ENCODE peak calls at places on chromosomes 12 and 14, in eight cellular contexts. R, F, U, J, B, W, I and Q are unnamed samples.

GRCh38 chr12:89179983-89180382 is 172.3 kb downstream of the DUSP6 start:
- DNase-seq in B (peak; percentile 82), J (no peak), R (peak; percentile 87), W (no peak), I (no peak), U (no peak), F (no peak), Q (no peak)

GRCh38 chr12:108831309-108831991 is 25.9 kb downstream of the SSH1 start:
- DNase-seq in U (no peak), J (peak; percentile 15), R (no peak), W (no peak), I (no peak), F (no peak), B (no peak), Q (no peak)

GRCh38 chr12:107184359-107184980 is 91.1 kb upstream of the CRY1 start:
- DNase-seq in F (no peak), R (no peak), I (no peak), U (no peak), W (no peak), J (no peak), B (no peak), Q (no peak)

GRCh38 chr14:25056688-25057078 is 6.7 kb upstream of the STXBP6 start:
- DNase-seq in U (no peak), I (no peak), F (no peak), B (no peak), J (no peak), W (no peak), R (no peak), Q (no peak)

GRCh38 chr14:75323571-75323970 is 44.9 kb downstream of the FOS start:
- DNase-seq in J (no peak), W (no peak), F (no peak), I (no peak), R (peak; percentile 37), B (no peak), U (no peak), Q (no peak)

GRCh38 chr14:22474730-22475351 is 114.2 kb downstream of the DAD1 start:
- DNase-seq in W (peak; percentile 44), F (no peak), I (no peak), B (no peak), R (peak; percentile 46), U (no peak), J (no peak), Q (no peak)

GRCh38 chr12:19746471-19746870 is 307.2 kb downstream of the AEBP2 start:
- DNase-seq in R (no peak), I (no peak), B (no peak), J (no peak), U (no peak), W (no peak), F (no peak), Q (no peak)

GRCh38 chr12:109624467-109624866 is 50.9 kb downstream of the MVK start:
- DNase-seq in J (no peak), W (no peak), I (no peak), R (peak; percentile 54), F (no peak), U (no peak), B (no peak), Q (no peak)

GRCh38 chr12:124715121-124715990 is 147.9 kb upstream of the NCOR2 start:
- DNase-seq in I (no peak), R (peak; percentile 76), F (no peak), J (peak; percentile 59), W (no peak), B (peak; percentile 73), U (no peak), Q (peak; percentile 88)

GRCh38 chr14:71465316-71465715 is 466.9 kb upstream of the RGS6 start:
- DNase-seq in U (no peak), R (no peak), F (no peak), I (no peak), B (no peak), W (no peak), J (no peak), Q (no peak)

GRCh38 chr14:61252354-61253063 is 28.6 kb downstream of the TMEM30B start:
- DNase-seq in I (peak; percentile 86), J (peak; percentile 73), U (peak; percentile 50), F (peak; percentile 59), R (peak; percentile 98), W (peak; percentile 89), B (peak; percentile 88), Q (peak; percentile 96)

GRCh38 chr12:11070999-11071398 is 8.9 kb upstream of the TAS2R46 start:
- DNase-seq in B (no peak), I (no peak), F (no peak), W (no peak), J (no peak), R (no peak), U (no peak), Q (no peak)

GRCh38 chr14:75328575-75328974 is 49.9 kb downstream of the FOS start:
- DNase-seq in B (no peak), R (no peak), F (no peak), I (no peak), U (no peak), J (no peak), W (no peak), Q (no peak)

GRCh38 chr12:107223816-107224215 is 130.5 kb upstream of the CRY1 start:
- DNase-seq in B (peak; percentile 12), F (no peak), W (no peak), U (no peak), J (no peak), R (peak; percentile 20), I (no peak), Q (peak; percentile 11)

GRCh38 chr14:33686218-33686617 is 264.7 kb downstream of the EGLN3 start:
- DNase-seq in U (no peak), J (no peak), F (no peak), I (no peak), R (peak; percentile 96), B (no peak), W (no peak), Q (no peak)

GRCh38 chr12:19707948-19708409 is 268.7 kb downstream of the AEBP2 start:
- DNase-seq in B (peak; percentile 39), W (no peak), J (no peak), U (no peak), I (no peak), F (no peak), R (peak; percentile 49), Q (no peak)

GRCh38 chr12:113099364-113099763 is 36.2 kb downstream of the RASAL1 start:
- DNase-seq in I (no peak), B (no peak), U (no peak), J (no peak), F (no peak), R (no peak), W (no peak), Q (no peak)

GRCh38 chr12:113099764-113100163 is 35.8 kb downstream of the RASAL1 start:
- DNase-seq in I (no peak), U (no peak), R (no peak), J (no peak), F (no peak), B (no peak), W (no peak), Q (no peak)

GRCh38 chr12:113096675-113097461 is 38.7 kb downstream of the RASAL1 start:
- DNase-seq in F (no peak), R (no peak), B (no peak), U (no peak), W (no peak), I (no peak), J (no peak), Q (no peak)

GRCh38 chr12:113097716-113098427 is 37.7 kb downstream of the RASAL1 start:
- DNase-seq in I (no peak), U (no peak), W (no peak), F (peak; percentile 73), R (no peak), J (no peak), B (no peak), Q (no peak)

DNA sequence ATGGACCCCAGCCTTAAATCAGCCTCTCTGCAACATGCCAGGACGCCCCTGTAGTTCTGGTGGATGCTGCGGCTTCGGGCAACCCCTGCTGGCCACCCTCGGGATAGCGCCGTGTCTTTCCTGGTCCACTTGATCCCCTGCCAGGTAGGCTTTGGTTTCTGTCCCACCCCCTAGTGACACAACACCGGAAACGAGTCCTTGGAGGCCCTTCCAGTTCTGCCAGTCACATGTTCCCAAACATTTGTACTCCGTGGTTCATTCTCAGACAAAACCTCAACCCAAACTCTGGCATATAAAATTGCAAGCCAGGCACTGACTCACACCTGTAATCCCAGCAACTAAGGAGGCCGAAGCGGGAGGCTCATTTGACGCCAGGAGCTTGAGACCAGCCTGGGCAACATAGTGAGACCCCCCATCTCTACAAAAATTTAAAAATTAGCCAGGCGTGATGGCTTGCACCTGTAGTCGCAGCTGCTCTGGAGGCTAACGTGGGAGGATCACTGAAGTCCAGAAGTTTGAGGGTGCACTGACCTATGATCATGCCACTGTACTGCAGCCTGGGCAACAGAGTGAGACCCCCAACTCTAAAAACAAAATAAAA is 37.0 kb downstream of the RASAL1 start:
- DNase-seq in R (peak; percentile 99), W (peak; percentile 82), J (peak; percentile 83), U (peak; percentile 62), B (peak; percentile 89), I (peak; percentile 86), F (peak; percentile 97), Q (peak; percentile 52)
- H3K27ac ChIP-seq in R (peak overlapping the region; percentile 10), W (peak overlapping the region; percentile 88), J (no peak overlapping the region), U (no peak overlapping the region), B (peak overlapping the region; percentile 44), I (no peak overlapping the region), F (no peak overlapping the region), Q (no peak overlapping the region)

GRCh38 chr12:6368906-6369525 is 6.3 kb downstream of the SCNN1A start:
- DNase-seq in B (no peak), J (peak; percentile 30), I (no peak), U (no peak), W (no peak), F (no peak), R (no peak), Q (no peak)
- H3K27ac ChIP-seq in B (peak overlapping the region; percentile 97), J (peak overlapping the region; percentile 49), I (no peak overlapping the region), U (peak overlapping the region; percentile 1), W (peak overlapping the region; percentile 65), F (no peak overlapping the region), R (peak overlapping the region; percentile 43), Q (no peak overlapping the region)

GRCh38 chr12:43044241-43044640 is 454.7 kb upstream of the PRICKLE1 start:
- DNase-seq in I (no peak), F (no peak), B (no peak), R (no peak), J (no peak), W (no peak), U (no peak), Q (no peak)
- H3K27ac ChIP-seq in I (no peak overlapping the region), F (no peak overlapping the region), B (no peak overlapping the region), R (no peak overlapping the region), J (no peak overlapping the region), W (no peak overlapping the region), U (no peak overlapping the region), Q (no peak overlapping the region)

GRCh38 chr12:110639336-110640178 is 25.6 kb downstream of the TCTN1 start:
- DNase-seq in U (no peak), F (no peak), B (peak; percentile 14), J (no peak), R (peak; percentile 56), I (no peak), W (no peak), Q (no peak)

GRCh38 chr12:110637869-110638441 is 24.0 kb downstream of the TCTN1 start:
- DNase-seq in I (no peak), J (no peak), W (no peak), B (no peak), U (no peak), F (no peak), R (no peak), Q (peak; percentile 6)

GRCh38 chr12:110636516-110636915 is 22.6 kb downstream of the TCTN1 start:
- DNase-seq in W (peak; percentile 47), U (no peak), J (no peak), F (no peak), B (no peak), I (peak; percentile 25), R (no peak), Q (no peak)

GRCh38 chr12:110638792-110639191 is 24.9 kb downstream of the TCTN1 start:
- DNase-seq in U (no peak), R (no peak), I (no peak), F (no peak), J (no peak), W (no peak), B (no peak), Q (no peak)

GRCh38 chr12:110635055-110635454 is 21.1 kb downstream of the TCTN1 start:
- DNase-seq in R (no peak), U (no peak), I (peak; percentile 9), B (no peak), W (no peak), F (no peak), J (no peak), Q (no peak)
- H3K27ac ChIP-seq in R (no peak overlapping the region), U (no peak overlapping the region), I (no peak overlapping the region), B (no peak overlapping the region), W (no peak overlapping the region), F (no peak overlapping the region), J (no peak overlapping the region), Q (no peak overlapping the region)